ENCODE peak calls at places on chromosome 16, in five cellular contexts. N, U, X, C and B are unnamed samples. For H3K4me1, the result is how much of the 10 kb centered on the place peaks cover.

GRCh38 chr16:30649725-30650368 is 913 bp upstream of the PRR14 start:
- DNase-seq in X (no peak), U (peak), N (no peak), C (no peak), B (peak)

GRCh38 chr16:77591347-77591746 is 131.0 kb upstream of the NUDT7 start:
- DNase-seq in C (no peak), X (no peak), N (no peak), U (no peak), B (no peak)

GRCh38 chr16:74747716-74748041 is 26.9 kb downstream of the FA2H start:
- DNase-seq in U (no peak), X (no peak), C (no peak), N (no peak), B (no peak)

GRCh38 chr16:79269211-79269863 is 331.2 kb downstream of the MAF start:
- DNase-seq in X (no peak), C (no peak), U (peak), N (no peak), B (no peak)

GRCh38 chr16:89739383-89739782 is 18.0 kb downstream of the ZNF276 start:
- DNase-seq in X (no peak), N (no peak), U (no peak), C (no peak), B (no peak)

GRCh38 chr16:27374794-27375499 is 27.0 kb upstream of the IL21R start:
- DNase-seq in C (peak), N (peak), U (peak), X (peak), B (peak)

GRCh38 chr16:35562919-35563318 is 2103.5 kb downstream of the TP53TG3F start:
- DNase-seq in X (no peak), N (no peak), U (no peak), C (no peak), B (no peak)

GRCh38 chr16:4677390-4677789 is 16.0 kb upstream of the NUDT16L1 start:
- DNase-seq in N (peak), C (no peak), U (no peak), X (no peak), B (peak)

GRCh38 chr16:3143598-3144330 is 8.9 kb downstream of the ZNF213 start:
- DNase-seq in N (peak), X (no peak), C (no peak), U (no peak), B (peak)

GRCh38 chr16:66470556-66470955 is 43.5 kb downstream of the BEAN1 start:
- DNase-seq in N (no peak), C (no peak), U (no peak), X (no peak), B (no peak)

GRCh38 chr16:25026621-25027020 is 11.5 kb upstream of the ARHGAP17 start:
- DNase-seq in X (no peak), C (no peak), U (no peak), N (no peak), B (no peak)

GRCh38 chr16:86584726-86585721 is 6.7 kb downstream of the FOXL1 start:
- DNase-seq in U (no peak), C (no peak), X (no peak), N (no peak), B (no peak)

GRCh38 chr16:58222532-58223316 is 24.8 kb upstream of the CSNK2A2 start:
- DNase-seq in N (no peak), C (peak), X (no peak), U (no peak), B (no peak)

GRCh38 chr16:28059841-28060240 is 3.7 kb downstream of the GSG1L start:
- DNase-seq in N (no peak), X (no peak), U (no peak), C (no peak), B (no peak)

GRCh38 chr16:19127674-19128131 is 13.9 kb downstream of the ITPRIPL2 start:
- DNase-seq in C (no peak), N (no peak), X (no peak), U (no peak), B (no peak)

GRCh38 chr16:1965610-1966009 is 984 bp upstream of the RPS2 start:
- DNase-seq in N (no peak), U (no peak), X (no peak), C (no peak), B (no peak)

GRCh38 chr16:1964506-1965471 is at the start of gene RPS2:
- DNase-seq in N (peak), X (peak), C (peak), U (peak), B (peak)

GRCh38 chr16:1968146-1968953 is 1.7 kb downstream of the RNF151 start:
- DNase-seq in U (no peak), C (no peak), N (peak), X (no peak), B (no peak)

GRCh38 chr16:1964046-1964505 is 550 bp downstream of the RPS2 start:
- DNase-seq in X (peak), C (no peak), U (no peak), N (no peak), B (no peak)

GRCh38 chr16:1966460-1966859 is at the start of gene RNF151:
- DNase-seq in N (peak), X (no peak), U (no peak), C (no peak), B (no peak)
- H3K4me1 ChIP-seq in N (half or more), X (under half), U (under half), C (under half), B (under half)

DNA sequence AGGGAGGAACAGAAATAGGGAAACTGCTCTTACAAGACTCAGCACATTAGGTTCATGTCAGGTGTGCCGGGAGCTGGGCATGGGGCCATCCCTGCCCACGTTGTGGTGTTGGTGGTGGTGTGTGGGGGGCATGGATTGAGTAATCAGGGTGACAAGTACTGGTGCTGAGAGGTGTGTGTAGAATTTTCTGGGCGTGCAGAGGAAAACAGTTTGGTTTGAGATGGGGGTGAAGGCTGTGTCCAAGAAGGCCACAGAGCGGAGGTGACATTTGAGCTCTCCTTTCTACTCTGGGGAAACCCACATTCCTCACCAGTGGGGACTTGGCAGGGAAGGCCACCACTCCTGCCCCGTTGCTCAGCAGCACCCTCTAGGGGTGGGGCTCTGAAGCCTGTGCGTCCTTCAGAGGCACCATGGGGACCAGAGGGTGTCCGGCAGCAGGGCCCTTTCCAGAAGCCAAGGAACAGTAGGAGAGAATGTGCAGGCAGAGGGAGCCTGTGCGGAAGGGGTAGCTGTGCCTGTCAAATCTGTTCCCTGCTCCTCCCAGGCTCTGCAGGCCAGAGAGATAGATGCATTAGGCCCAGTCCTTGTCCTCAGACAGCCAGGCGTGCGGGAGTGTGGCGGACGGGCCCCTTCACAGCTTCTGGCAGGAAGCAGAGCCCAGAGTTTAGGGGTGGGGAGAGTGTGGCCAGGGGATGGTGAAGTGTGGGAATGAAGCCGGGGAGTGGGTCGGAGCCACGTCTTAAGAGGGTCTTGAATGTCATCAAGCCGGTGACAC is 48.7 kb upstream of the GSE1 start:
- DNase-seq in U (no peak), C (no peak), N (no peak), X (peak), B (peak)
- H3K4me1 ChIP-seq in U (under half), C (under half), N (under half), X (half or more), B (under half)

GRCh38 chr16:85005278-85006069 is 5.9 kb downstream of the ZDHHC7 start:
- DNase-seq in N (no peak), U (no peak), C (no peak), X (no peak), B (no peak)

GRCh38 chr16:85006639-85007038 is 4.7 kb downstream of the ZDHHC7 start:
- DNase-seq in X (no peak), C (no peak), U (no peak), N (no peak), B (no peak)

GRCh38 chr16:85010446-85010930 is 847 bp downstream of the ZDHHC7 start:
- DNase-seq in U (no peak), N (no peak), X (no peak), C (no peak), B (no peak)

GRCh38 chr16:85007815-85008214 is 3.5 kb downstream of the ZDHHC7 start:
- DNase-seq in U (no peak), X (no peak), N (no peak), C (no peak), B (no peak)

DNA sequence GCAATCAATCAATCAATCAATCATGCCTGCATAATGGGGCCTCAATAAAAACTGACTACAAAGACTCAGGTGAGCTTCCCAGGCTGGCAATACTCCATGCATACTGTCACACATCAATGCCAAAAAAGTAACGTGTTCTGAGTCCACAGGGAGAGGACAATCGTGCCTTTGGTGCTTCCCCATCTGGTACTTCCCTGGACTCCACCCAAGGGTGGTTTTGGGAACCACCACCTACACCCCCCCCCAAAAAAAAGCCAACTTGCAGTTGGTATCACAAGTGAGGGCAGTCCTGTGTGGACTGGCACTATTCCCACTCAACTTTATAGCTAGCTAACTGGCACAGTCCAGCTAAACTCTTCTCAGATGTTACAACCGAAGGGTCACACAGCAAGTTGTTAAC is 3.1 kb downstream of the ZDHHC7 start:
- DNase-seq in U (no peak), N (no peak), C (no peak), X (no peak), B (no peak)
- H3K4me1 ChIP-seq in U (half or more), N (half or more), C (under half), X (half or more), B (under half)

GRCh38 chr16:22941970-22942501 is 128.1 kb downstream of the HS3ST2 start:
- DNase-seq in X (no peak), C (no peak), U (no peak), N (no peak), B (no peak)
- H3K4me1 ChIP-seq in X (under half), C (under half), U (under half), N (under half), B (under half)

GRCh38 chr16:85326113-85326793 is 214.0 kb upstream of the CIBAR2 start:
- DNase-seq in N (no peak), C (no peak), X (no peak), U (no peak), B (no peak)
- H3K4me1 ChIP-seq in N (half or more), C (under half), X (under half), U (under half), B (under half)

DNA sequence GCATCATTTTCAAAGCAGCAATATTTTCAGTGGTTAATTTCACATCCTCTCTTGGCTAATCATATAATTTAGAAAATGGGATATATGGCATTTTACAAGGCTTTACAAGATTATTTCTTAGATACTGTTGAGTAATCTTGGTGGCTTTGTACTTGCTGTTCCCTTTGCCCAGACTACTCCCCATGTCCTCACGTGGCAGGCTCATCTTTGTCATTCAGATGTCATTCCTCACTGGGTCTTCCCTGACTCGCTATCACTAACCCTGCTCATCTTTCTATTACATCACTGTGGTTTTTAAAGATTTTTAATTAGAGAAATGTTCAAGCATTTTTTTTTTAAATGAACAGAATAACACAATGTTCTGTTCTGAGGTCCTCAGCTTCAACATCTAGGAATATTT is 240.0 kb upstream of the IRX5 start:
- DNase-seq in X (no peak), U (no peak), N (no peak), C (no peak), B (no peak)
- H3K4me1 ChIP-seq in X (under half), U (under half), N (under half), C (under half), B (under half)

DNA sequence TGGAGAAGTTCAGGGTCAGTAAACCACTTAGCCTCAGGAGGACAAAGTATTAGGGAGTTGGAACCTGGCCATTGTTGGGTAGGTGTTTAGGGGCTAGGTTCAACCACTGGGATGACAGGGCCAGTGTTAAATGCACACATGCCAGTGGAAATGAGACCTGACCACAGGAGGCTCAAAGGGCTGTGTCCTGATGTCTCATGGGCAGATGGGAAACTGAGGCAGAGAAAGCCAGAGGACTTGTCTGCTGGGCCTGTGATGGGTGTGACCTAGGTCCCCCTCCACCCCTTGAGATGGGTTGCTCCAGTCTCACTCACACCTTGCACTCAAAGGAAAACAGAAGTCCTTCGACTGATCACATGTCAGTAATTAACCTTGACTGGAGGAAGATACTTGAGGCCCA is 16.0 kb downstream of the CPNE2 start:
- DNase-seq in C (no peak), U (no peak), X (no peak), N (no peak), B (no peak)
- H3K4me1 ChIP-seq in C (under half), U (under half), X (under half), N (under half), B (under half)

DNA sequence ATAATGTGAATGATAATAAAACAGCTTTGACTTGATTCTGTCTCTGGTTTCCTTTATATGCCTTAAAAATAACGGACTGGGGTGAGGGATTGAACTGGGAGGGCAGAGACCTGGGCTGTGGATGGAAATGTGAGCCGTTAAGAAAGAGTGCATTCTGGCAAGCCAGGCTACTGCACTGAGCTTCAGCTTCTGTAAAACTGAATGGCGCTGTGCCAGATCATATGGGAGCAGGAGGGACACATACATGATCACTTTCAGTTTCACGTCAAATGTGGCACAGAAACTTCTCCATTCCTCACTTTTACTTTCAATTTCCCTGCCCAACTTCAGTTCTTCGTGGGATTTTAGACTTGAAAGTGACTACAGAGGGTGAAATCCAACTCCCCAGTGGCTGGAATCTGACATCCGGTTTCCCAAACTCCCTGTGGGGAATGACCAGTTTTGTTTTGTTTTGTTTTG is 1.1 kb downstream of the MT2A start:
- DNase-seq in X (peak), C (peak), N (no peak), U (peak), B (peak)
- H3K4me1 ChIP-seq in X (under half), C (half or more), N (half or more), U (under half), B (under half)

DNA sequence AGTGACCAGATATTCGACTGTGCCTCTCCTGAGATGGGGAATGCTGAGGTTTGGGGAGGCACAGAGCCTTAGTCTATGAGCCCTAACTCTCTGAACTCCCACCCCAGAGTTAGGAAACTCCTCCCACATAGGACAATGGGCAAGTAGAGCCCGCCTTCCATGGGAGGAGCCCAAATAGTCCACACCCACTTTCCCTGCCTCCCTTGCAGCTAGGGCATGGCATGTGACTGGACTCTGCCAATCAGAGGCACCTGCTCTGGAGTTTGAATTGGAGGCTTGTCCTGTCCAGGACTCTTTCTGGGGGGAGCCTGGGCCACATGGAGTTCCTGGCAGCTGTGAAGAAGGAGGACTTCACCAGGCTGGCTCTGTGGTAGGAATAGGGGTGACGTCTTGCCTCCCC is 48.4 kb downstream of the SOCS1 start:
- DNase-seq in U (no peak), X (no peak), C (no peak), N (no peak), B (no peak)
- H3K4me1 ChIP-seq in U (under half), X (under half), C (under half), N (under half), B (under half)